ENCODE peak calls at places on chromosomes 5 and 9, in six cellular contexts. T is kidney epithelial cell, Z is uterus, U is gastrocnemius medialis, N is left ventricle myocardium inferior, C is A673. Q is an unnamed sample.

GRCh38 chr9:70533492-70533891 is 119.0 kb upstream of the KLF9 start:
- DNase-seq in T (no peak), Z (no peak), U (no peak), N (no peak), C (peak), Q (no peak)

GRCh38 chr9:69758981-69759477 is 782 bp downstream of the PTAR1 start:
- DNase-seq in T (no peak), Z (no peak), U (no peak), N (no peak), C (peak), Q (no peak)

GRCh38 chr5:139384591-139385051 is 1.5 kb upstream of the SLC23A1 start:
- DNase-seq in T (no peak), Z (no peak), U (no peak), N (no peak), C (no peak), Q (no peak)

GRCh38 chr5:161547573-161548471 is 1.3 kb upstream of the GABRB2 start:
- DNase-seq in T (no peak), Z (no peak), U (no peak), N (no peak), C (no peak), Q (no peak)

GRCh38 chr5:180136661-180137381 is 65.3 kb upstream of the RNF130 start:
- DNase-seq in T (no peak), Z (peak), U (no peak), N (no peak), C (no peak), Q (no peak)

GRCh38 chr5:158751961-158752655 is 347.6 kb downstream of the EBF1 start:
- DNase-seq in T (no peak), Z (no peak), U (no peak), N (no peak), C (no peak), Q (no peak)

GRCh38 chr5:151595411-151595826 is 4.3 kb upstream of the FAT2 start:
- DNase-seq in T (no peak), Z (no peak), U (no peak), N (peak), C (no peak), Q (no peak)

GRCh38 chr9:114588671-114589526 is 1.3 kb downstream of the ATP6V1G1 start:
- DNase-seq in T (no peak), Z (no peak), U (no peak), N (no peak), C (no peak), Q (peak)

GRCh38 chr9:136014928-136015633 is 53.9 kb upstream of the UBAC1 start:
- DNase-seq in T (no peak), Z (no peak), U (no peak), N (peak), C (no peak), Q (no peak)

GRCh38 chr5:138459311-138459710 is 6.0 kb upstream of the EGR1 start:
- DNase-seq in T (no peak), Z (no peak), U (no peak), N (no peak), C (no peak), Q (no peak)

GRCh38 chr5:102018690-102019089 is 277.4 kb downstream of the SLCO4C1 start:
- DNase-seq in T (no peak), Z (peak), U (no peak), N (no peak), C (no peak), Q (no peak)

GRCh38 chr9:3908731-3909130 is 382.9 kb upstream of the RFX3 start:
- DNase-seq in T (no peak), Z (no peak), U (no peak), N (no peak), C (no peak), Q (peak)

GRCh38 chr9:20376042-20376441 is 246.3 kb downstream of the MLLT3 start:
- DNase-seq in T (no peak), Z (no peak), U (no peak), N (no peak), C (no peak), Q (no peak)

GRCh38 chr9:16058131-16058549 is 505.3 kb downstream of the CCDC171 start:
- DNase-seq in T (peak), Z (no peak), U (no peak), N (no peak), C (no peak), Q (peak)

GRCh38 chr5:137486707-137487106 is 12.4 kb downstream of the SPOCK1 start:
- DNase-seq in T (peak), Z (no peak), U (no peak), N (no peak), C (no peak), Q (peak)

GRCh38 chr9:21810388-21810787 is 8.0 kb downstream of the MTAP start:
- DNase-seq in T (no peak), Z (no peak), U (no peak), N (no peak), C (peak), Q (no peak)

GRCh38 chr5:80195837-80196400 is 59.9 kb downstream of the SERINC5 start:
- DNase-seq in T (no peak), Z (no peak), U (no peak), N (no peak), C (no peak), Q (peak)

GRCh38 chr9:93138171-93138764 is 4.2 kb upstream of the NINJ1 start:
- DNase-seq in T (no peak), Z (no peak), U (no peak), N (no peak), C (no peak), Q (no peak)

GRCh38 chr9:22440841-22441240 is 5.8 kb upstream of the DMRTA1 start:
- DNase-seq in T (no peak), Z (no peak), U (no peak), N (no peak), C (no peak), Q (no peak)

GRCh38 chr5:176822426-176823075 is 12.2 kb downstream of the UNC5A start:
- DNase-seq in T (peak), Z (no peak), U (no peak), N (no peak), C (no peak), Q (no peak)

GRCh38 chr9:97985058-97985861 is 2.1 kb downstream of the ANP32B start:
- DNase-seq in T (no peak), Z (no peak), U (no peak), N (no peak), C (peak), Q (peak)

GRCh38 chr9:120923620-120924328 is 2.8 kb downstream of the TRAF1 start:
- DNase-seq in T (no peak), Z (no peak), U (no peak), N (no peak), C (no peak), Q (no peak)

GRCh38 chr5:132526290-132526973 is 16.9 kb downstream of the IL5 start:
- DNase-seq in T (no peak), Z (peak), U (no peak), N (no peak), C (peak), Q (peak)

GRCh38 chr5:178699854-178700253 is 30.6 kb downstream of the ZNF354A start:
- DNase-seq in T (no peak), Z (no peak), U (no peak), N (no peak), C (no peak), Q (no peak)

GRCh38 chr5:135964670-135965320 is 10.0 kb upstream of the LECT2 start:
- DNase-seq in T (no peak), Z (no peak), U (no peak), N (no peak), C (no peak), Q (no peak)

GRCh38 chr5:142322747-142323479 is 1.9 kb downstream of the SPRY4 start:
- DNase-seq in T (no peak), Z (peak), U (peak), N (peak), C (peak), Q (no peak)

DNA sequence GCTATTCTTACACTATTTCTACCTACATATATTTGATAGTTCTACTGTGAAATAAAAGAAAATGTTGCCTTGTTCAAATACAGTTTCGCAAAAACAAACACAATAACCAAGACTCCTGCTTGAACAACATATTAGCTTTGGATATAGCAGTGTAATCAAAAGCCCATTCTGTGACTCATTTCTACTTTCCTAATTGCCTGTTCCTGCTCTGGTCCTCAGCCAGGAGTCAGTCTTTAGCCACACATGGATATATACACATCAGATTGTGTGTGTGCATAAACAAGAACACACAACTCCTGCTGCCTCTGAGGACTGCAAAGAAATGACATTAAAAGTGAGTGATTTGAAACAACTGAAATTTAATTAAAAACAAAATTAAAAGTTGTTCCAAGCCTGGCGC is 334.8 kb downstream of the TRIM32 start:
- DNase-seq in T (no peak), Z (no peak), U (no peak), N (no peak), C (peak), Q (no peak)
- TF ChIP-seq CTCF in T (no peak), Z (no peak), U (no peak), N (no peak), C (peak), Q (no peak)

DNA sequence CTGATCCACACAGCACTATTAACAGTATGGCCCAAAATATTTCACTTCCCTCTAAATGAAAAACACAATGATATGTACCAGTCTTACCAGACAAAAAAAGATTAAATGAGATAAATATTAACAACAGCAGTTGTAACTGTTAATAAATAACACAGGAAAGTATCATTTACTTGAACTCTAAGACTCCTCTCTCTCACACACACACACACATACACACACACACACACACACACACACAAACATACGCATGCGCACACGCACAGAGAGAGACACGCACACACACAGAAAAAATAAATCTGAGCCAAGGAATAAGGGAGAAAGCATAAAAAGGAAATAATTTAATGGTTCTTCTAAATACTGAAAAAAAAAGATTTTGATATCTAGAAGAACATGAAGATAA is 32.8 kb downstream of the FANCC start:
- DNase-seq in T (no peak), Z (no peak), U (no peak), N (no peak), C (no peak), Q (no peak)
- H3K4me3 ChIP-seq in T (no peak), Z (no peak), U (no peak), N (no peak), C (no peak), Q (no peak)

GRCh38 chr5:15627647-15628046 is 127.7 kb downstream of the FBXL7 start:
- DNase-seq in T (no peak), Z (no peak), U (no peak), N (no peak), C (no peak), Q (no peak)
- TF ChIP-seq CTCF in T (no peak), Z (no peak), U (no peak), N (no peak), C (no peak), Q (no peak)

GRCh38 chr5:121156565-121156964 is 692.5 kb downstream of the PRR16 start:
- DNase-seq in T (no peak), Z (no peak), U (no peak), N (no peak), C (no peak), Q (no peak)
- H3K4me3 ChIP-seq in T (no peak), Z (no peak), U (no peak), N (no peak), C (no peak), Q (no peak)

GRCh38 chr9:2066312-2067273 is 51.4 kb downstream of the SMARCA2 start:
- DNase-seq in T (no peak), Z (no peak), U (no peak), N (no peak), C (peak), Q (peak)
- TF ChIP-seq CTCF in T (peak), Z (peak), U (no peak), N (peak), C (peak), Q (peak)

GRCh38 chr9:112059145-112059979 is 115.7 kb downstream of the SUSD1 start:
- DNase-seq in T (peak), Z (no peak), U (no peak), N (no peak), C (peak), Q (peak)
- H3K4me3 ChIP-seq in T (no peak), Z (no peak), U (no peak), N (no peak), C (no peak), Q (no peak)

GRCh38 chr5:168357881-168358280 is 66.4 kb downstream of the WWC1 start:
- DNase-seq in T (no peak), Z (no peak), U (no peak), N (no peak), C (no peak), Q (no peak)

GRCh38 chr5:168356592-168356991 is 65.1 kb downstream of the WWC1 start:
- DNase-seq in T (no peak), Z (no peak), U (no peak), N (no peak), C (peak), Q (no peak)

GRCh38 chr5:168362097-168362885 is 70.8 kb downstream of the WWC1 start:
- DNase-seq in T (no peak), Z (no peak), U (no peak), N (no peak), C (no peak), Q (no peak)

GRCh38 chr5:168360521-168361285 is 69.3 kb downstream of the WWC1 start:
- DNase-seq in T (no peak), Z (no peak), U (no peak), N (no peak), C (no peak), Q (no peak)

DNA sequence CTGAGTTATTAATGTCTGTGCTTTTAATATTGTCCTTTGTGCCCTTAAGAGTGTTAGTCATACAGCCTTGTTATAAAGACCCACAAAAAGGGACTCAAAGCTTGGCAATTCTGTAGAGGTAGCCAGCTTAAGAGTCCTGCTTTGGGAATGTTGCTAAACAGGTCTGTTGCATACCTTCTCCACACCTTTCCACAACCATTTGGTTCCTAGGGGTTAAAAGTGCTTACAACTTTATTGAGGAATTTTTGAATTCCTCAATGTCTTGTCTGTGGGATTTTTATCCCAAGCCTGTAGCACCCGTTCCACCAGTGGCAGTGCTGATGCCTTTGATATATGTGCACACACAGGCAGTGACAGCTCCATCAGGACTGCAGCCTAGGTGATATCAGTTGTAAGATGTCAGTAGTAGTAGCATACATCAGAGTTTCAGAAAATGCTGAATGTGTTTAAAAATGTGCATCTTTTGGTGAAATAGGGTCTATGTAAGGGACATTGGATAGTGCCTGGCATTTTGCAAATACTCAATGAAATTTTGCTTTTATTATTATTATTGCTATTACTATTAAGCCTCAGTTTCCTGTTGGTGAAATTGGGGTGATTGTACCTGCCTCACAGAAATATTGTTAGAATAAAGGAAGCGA is 68.5 kb downstream of the WWC1 start:
- DNase-seq in T (no peak), Z (no peak), U (no peak), N (no peak), C (no peak), Q (no peak)
- TF ChIP-seq CTCF in T (no peak), Z (no peak), U (no peak), N (no peak), C (no peak), Q (no peak)

GRCh38 chr5:40442346-40442745 is 237.4 kb upstream of the PTGER4 start:
- DNase-seq in T (no peak), Z (no peak), U (no peak), N (no peak), C (no peak), Q (peak)
- H3K4me3 ChIP-seq in T (no peak), Z (no peak), U (no peak), N (no peak), C (no peak), Q (no peak)

DNA sequence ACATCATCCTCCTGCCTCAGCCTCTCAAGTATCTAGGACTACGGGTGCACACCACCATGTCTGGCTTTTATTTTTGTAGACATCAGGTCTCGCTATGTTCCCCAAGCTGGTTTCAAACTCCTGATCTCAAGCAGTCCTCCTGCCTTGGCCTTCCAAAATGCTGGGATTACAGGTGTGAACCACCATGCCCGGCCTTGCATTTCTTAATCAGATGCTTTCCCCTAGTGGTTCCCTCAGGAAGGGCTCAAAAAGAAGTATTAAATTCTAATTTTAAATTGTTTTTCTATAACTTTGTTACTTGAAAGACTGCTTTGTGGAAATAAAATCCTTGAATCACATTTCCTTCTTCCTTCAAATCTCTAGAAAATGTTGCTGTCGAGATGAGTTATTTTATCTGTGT is 79.5 kb upstream of the ROR2 start:
- DNase-seq in T (no peak), Z (no peak), U (no peak), N (no peak), C (no peak), Q (no peak)
- TF ChIP-seq CTCF in T (peak), Z (no peak), U (no peak), N (no peak), C (no peak), Q (peak)

Q was measured in foreskin fibroblast.